ENCODE peak calls at places on chromosomes 12 and 14, in nine cellular contexts. One of them, this sample, is unnamed. For H3K27me3, the result is how much of the 10 kb centered on the place peaks cover.

GRCh38 chr12:105330938-105331804 is 680 bp downstream of the C12orf75 start:
- DNase-seq in testis: peak
- DNase-seq in keratinocyte: no peak
- DNase-seq in CD4-positive, CD25-positive, alpha-beta regulatory T cell: peak
- DNase-seq in GM23338: peak
- DNase-seq in MM.1S: peak
- DNase-seq in CD8-positive, alpha-beta memory T cell: no peak
- DNase-seq in tibial artery: no peak
- DNase-seq in trophoblast cell: no peak
- DNase-seq in this sample: no peak

GRCh38 chr14:103537175-103537990 is 8.4 kb downstream of the TRMT61A start:
- DNase-seq in testis: no peak
- DNase-seq in keratinocyte: no peak
- DNase-seq in CD4-positive, CD25-positive, alpha-beta regulatory T cell: no peak
- DNase-seq in GM23338: no peak
- DNase-seq in MM.1S: no peak
- DNase-seq in CD8-positive, alpha-beta memory T cell: no peak
- DNase-seq in tibial artery: no peak
- DNase-seq in trophoblast cell: no peak
- DNase-seq in this sample: no peak

GRCh38 chr12:2783936-2784600 is 10.7 kb upstream of the FKBP4 start:
- DNase-seq in testis: peak
- DNase-seq in keratinocyte: no peak
- DNase-seq in CD4-positive, CD25-positive, alpha-beta regulatory T cell: peak
- DNase-seq in GM23338: peak
- DNase-seq in MM.1S: peak
- DNase-seq in CD8-positive, alpha-beta memory T cell: peak
- DNase-seq in tibial artery: no peak
- DNase-seq in trophoblast cell: peak
- DNase-seq in this sample: no peak

GRCh38 chr14:61472025-61472672 is 150.8 kb downstream of the PRKCH start:
- DNase-seq in testis: no peak
- DNase-seq in keratinocyte: no peak
- DNase-seq in CD4-positive, CD25-positive, alpha-beta regulatory T cell: peak
- DNase-seq in GM23338: no peak
- DNase-seq in MM.1S: no peak
- DNase-seq in CD8-positive, alpha-beta memory T cell: peak
- DNase-seq in tibial artery: no peak
- DNase-seq in trophoblast cell: peak
- DNase-seq in this sample: no peak

GRCh38 chr14:101562659-101563351 is 1.5 kb downstream of the DIO3 start:
- DNase-seq in testis: no peak
- DNase-seq in keratinocyte: no peak
- DNase-seq in CD4-positive, CD25-positive, alpha-beta regulatory T cell: no peak
- DNase-seq in GM23338: peak
- DNase-seq in MM.1S: no peak
- DNase-seq in CD8-positive, alpha-beta memory T cell: no peak
- DNase-seq in tibial artery: no peak
- DNase-seq in trophoblast cell: no peak
- DNase-seq in this sample: no peak

GRCh38 chr14:63343878-63344277 is 25.1 kb upstream of the GPHB5 start:
- DNase-seq in testis: no peak
- DNase-seq in keratinocyte: no peak
- DNase-seq in CD4-positive, CD25-positive, alpha-beta regulatory T cell: no peak
- DNase-seq in GM23338: no peak
- DNase-seq in MM.1S: no peak
- DNase-seq in CD8-positive, alpha-beta memory T cell: no peak
- DNase-seq in tibial artery: no peak
- DNase-seq in trophoblast cell: no peak
- DNase-seq in this sample: no peak

GRCh38 chr12:30930238-30931010 is 3.9 kb downstream of the TSPAN11 start:
- DNase-seq in testis: no peak
- DNase-seq in keratinocyte: no peak
- DNase-seq in CD4-positive, CD25-positive, alpha-beta regulatory T cell: no peak
- DNase-seq in GM23338: no peak
- DNase-seq in MM.1S: no peak
- DNase-seq in CD8-positive, alpha-beta memory T cell: no peak
- DNase-seq in tibial artery: no peak
- DNase-seq in trophoblast cell: no peak
- DNase-seq in this sample: peak

GRCh38 chr12:52175411-52176350 is 16.1 kb downstream of the KRT80 start:
- DNase-seq in testis: no peak
- DNase-seq in keratinocyte: no peak
- DNase-seq in CD4-positive, CD25-positive, alpha-beta regulatory T cell: no peak
- DNase-seq in GM23338: no peak
- DNase-seq in MM.1S: no peak
- DNase-seq in CD8-positive, alpha-beta memory T cell: no peak
- DNase-seq in tibial artery: no peak
- DNase-seq in trophoblast cell: peak
- DNase-seq in this sample: no peak

GRCh38 chr14:88163731-88164255 is 158.9 kb downstream of the GPR65 start:
- DNase-seq in testis: no peak
- DNase-seq in keratinocyte: no peak
- DNase-seq in CD4-positive, CD25-positive, alpha-beta regulatory T cell: peak
- DNase-seq in GM23338: no peak
- DNase-seq in MM.1S: no peak
- DNase-seq in CD8-positive, alpha-beta memory T cell: no peak
- DNase-seq in tibial artery: no peak
- DNase-seq in trophoblast cell: no peak
- DNase-seq in this sample: no peak

GRCh38 chr12:49762468-49762847 is 21.1 kb downstream of the TMBIM6 start:
- DNase-seq in testis: no peak
- DNase-seq in keratinocyte: no peak
- DNase-seq in CD4-positive, CD25-positive, alpha-beta regulatory T cell: peak
- DNase-seq in GM23338: peak
- DNase-seq in MM.1S: peak
- DNase-seq in CD8-positive, alpha-beta memory T cell: no peak
- DNase-seq in tibial artery: no peak
- DNase-seq in trophoblast cell: no peak
- DNase-seq in this sample: no peak

GRCh38 chr12:131893605-131894312 is 663 bp upstream of the ULK1 start:
- DNase-seq in testis: no peak
- DNase-seq in keratinocyte: no peak
- DNase-seq in CD4-positive, CD25-positive, alpha-beta regulatory T cell: no peak
- DNase-seq in GM23338: no peak
- DNase-seq in MM.1S: no peak
- DNase-seq in CD8-positive, alpha-beta memory T cell: no peak
- DNase-seq in tibial artery: no peak
- DNase-seq in trophoblast cell: no peak
- DNase-seq in this sample: no peak

GRCh38 chr12:71460850-71461609 is 21.4 kb downstream of the LGR5 start:
- DNase-seq in testis: no peak
- DNase-seq in keratinocyte: no peak
- DNase-seq in CD4-positive, CD25-positive, alpha-beta regulatory T cell: no peak
- DNase-seq in GM23338: no peak
- DNase-seq in MM.1S: no peak
- DNase-seq in CD8-positive, alpha-beta memory T cell: no peak
- DNase-seq in tibial artery: no peak
- DNase-seq in trophoblast cell: no peak
- DNase-seq in this sample: no peak

GRCh38 chr12:124278389-124279101 is 16.3 kb upstream of the RFLNA start:
- DNase-seq in testis: no peak
- DNase-seq in keratinocyte: no peak
- DNase-seq in CD4-positive, CD25-positive, alpha-beta regulatory T cell: no peak
- DNase-seq in GM23338: no peak
- DNase-seq in MM.1S: no peak
- DNase-seq in CD8-positive, alpha-beta memory T cell: no peak
- DNase-seq in tibial artery: no peak
- DNase-seq in trophoblast cell: no peak
- DNase-seq in this sample: no peak
- H3K27ac ChIP-seq in testis: no peak
- H3K27ac ChIP-seq in keratinocyte: no peak
- H3K27ac ChIP-seq in CD4-positive, CD25-positive, alpha-beta regulatory T cell: no peak
- H3K27ac ChIP-seq in GM23338: no peak
- H3K27ac ChIP-seq in MM.1S: no peak
- H3K27ac ChIP-seq in CD8-positive, alpha-beta memory T cell: no peak
- H3K27ac ChIP-seq in tibial artery: no peak
- H3K27ac ChIP-seq in trophoblast cell: no peak
- H3K27ac ChIP-seq in this sample: no peak

DNA sequence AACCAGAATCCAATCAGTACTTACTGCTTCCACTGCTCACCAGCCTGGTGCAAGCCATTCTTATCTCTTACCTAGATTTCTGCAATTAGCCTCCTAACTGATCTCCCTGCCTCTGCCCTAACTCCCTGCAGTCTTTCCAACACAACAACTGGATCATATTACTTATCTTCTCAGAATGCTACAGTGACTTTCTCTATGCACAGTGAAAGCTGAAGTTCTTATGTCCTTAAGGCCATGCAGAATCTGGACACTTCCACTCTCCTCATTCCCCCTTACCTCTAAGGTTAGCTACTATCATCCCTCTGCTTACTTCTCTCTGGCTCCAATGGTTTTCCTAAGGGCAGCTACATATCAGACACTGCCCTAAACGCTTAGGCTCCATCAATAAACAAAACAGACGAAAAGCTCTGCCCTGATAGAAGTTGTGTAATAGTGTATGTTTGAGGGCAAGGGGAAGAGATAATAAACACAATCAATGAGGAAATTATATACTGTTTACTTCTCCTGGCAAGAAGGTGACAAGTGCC is 4.0 kb downstream of the KTN1 start:
- DNase-seq in testis: no peak
- DNase-seq in keratinocyte: no peak
- DNase-seq in CD4-positive, CD25-positive, alpha-beta regulatory T cell: no peak
- DNase-seq in GM23338: no peak
- DNase-seq in MM.1S: no peak
- DNase-seq in CD8-positive, alpha-beta memory T cell: no peak
- DNase-seq in tibial artery: no peak
- DNase-seq in trophoblast cell: no peak
- DNase-seq in this sample: no peak
- H3K27me3 ChIP-seq in testis: under half
- H3K27me3 ChIP-seq in keratinocyte: under half
- H3K27me3 ChIP-seq in CD4-positive, CD25-positive, alpha-beta regulatory T cell: under half
- H3K27me3 ChIP-seq in GM23338: under half
- H3K27me3 ChIP-seq in MM.1S: under half
- H3K27me3 ChIP-seq in CD8-positive, alpha-beta memory T cell: under half
- H3K27me3 ChIP-seq in tibial artery: under half
- H3K27me3 ChIP-seq in trophoblast cell: under half
- H3K27me3 ChIP-seq in this sample: under half

DNA sequence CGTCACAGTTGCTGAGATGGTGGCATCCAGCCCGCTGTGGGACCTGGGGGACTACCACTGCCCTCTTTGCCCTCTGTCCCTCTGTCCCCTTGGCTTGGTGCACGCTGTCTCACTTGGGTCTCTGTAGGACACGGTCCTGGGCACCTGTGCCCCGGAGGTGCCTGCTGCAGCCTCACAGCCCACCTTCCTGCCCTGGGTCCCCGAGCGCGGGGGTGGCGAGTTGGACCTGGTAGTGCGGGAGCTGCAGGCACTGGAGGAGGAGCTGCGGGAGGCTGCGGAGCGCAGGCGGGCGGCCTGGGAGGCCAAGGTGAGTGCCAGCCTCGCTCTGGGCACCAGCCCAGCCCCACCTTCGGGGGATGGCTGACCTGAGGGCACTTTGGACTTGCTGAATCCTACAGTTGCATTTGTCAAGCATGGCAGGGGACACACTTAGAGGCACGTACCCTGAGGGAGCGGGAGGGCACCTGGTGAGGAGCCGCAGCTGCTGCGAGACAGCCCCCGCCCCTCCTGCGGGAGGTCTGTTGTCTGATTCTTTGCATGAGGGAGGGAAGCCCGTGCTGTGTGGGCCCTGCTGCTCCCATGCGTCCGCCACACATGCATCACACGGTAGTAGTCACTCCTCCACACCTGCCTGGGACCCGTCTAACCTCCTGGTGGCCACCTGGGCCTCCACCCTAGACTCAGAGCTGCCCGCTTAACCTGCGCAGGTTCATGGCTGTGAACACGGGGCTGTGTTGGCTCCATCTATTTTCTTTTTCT is 6.8 kb downstream of the TEDC1 start:
- DNase-seq in testis: no peak
- DNase-seq in keratinocyte: no peak
- DNase-seq in CD4-positive, CD25-positive, alpha-beta regulatory T cell: no peak
- DNase-seq in GM23338: no peak
- DNase-seq in MM.1S: no peak
- DNase-seq in CD8-positive, alpha-beta memory T cell: peak
- DNase-seq in tibial artery: peak
- DNase-seq in trophoblast cell: peak
- DNase-seq in this sample: no peak
- H3K27ac ChIP-seq in testis: no peak
- H3K27ac ChIP-seq in keratinocyte: no peak
- H3K27ac ChIP-seq in CD4-positive, CD25-positive, alpha-beta regulatory T cell: no peak
- H3K27ac ChIP-seq in GM23338: no peak
- H3K27ac ChIP-seq in MM.1S: no peak
- H3K27ac ChIP-seq in CD8-positive, alpha-beta memory T cell: no peak
- H3K27ac ChIP-seq in tibial artery: no peak
- H3K27ac ChIP-seq in trophoblast cell: no peak
- H3K27ac ChIP-seq in this sample: no peak

GRCh38 chr12:47965581-47965980 is 2.2 kb downstream of the TMEM106C start:
- DNase-seq in testis: no peak
- DNase-seq in keratinocyte: no peak
- DNase-seq in CD4-positive, CD25-positive, alpha-beta regulatory T cell: no peak
- DNase-seq in GM23338: no peak
- DNase-seq in MM.1S: no peak
- DNase-seq in CD8-positive, alpha-beta memory T cell: no peak
- DNase-seq in tibial artery: no peak
- DNase-seq in trophoblast cell: no peak
- DNase-seq in this sample: no peak

GRCh38 chr12:47967461-47968430 is 4.3 kb downstream of the TMEM106C start:
- DNase-seq in testis: no peak
- DNase-seq in keratinocyte: no peak
- DNase-seq in CD4-positive, CD25-positive, alpha-beta regulatory T cell: no peak
- DNase-seq in GM23338: no peak
- DNase-seq in MM.1S: no peak
- DNase-seq in CD8-positive, alpha-beta memory T cell: no peak
- DNase-seq in tibial artery: no peak
- DNase-seq in trophoblast cell: no peak
- DNase-seq in this sample: no peak

GRCh38 chr12:47962198-47962597 is 1.2 kb upstream of the TMEM106C start:
- DNase-seq in testis: no peak
- DNase-seq in keratinocyte: no peak
- DNase-seq in CD4-positive, CD25-positive, alpha-beta regulatory T cell: no peak
- DNase-seq in GM23338: no peak
- DNase-seq in MM.1S: no peak
- DNase-seq in CD8-positive, alpha-beta memory T cell: no peak
- DNase-seq in tibial artery: no peak
- DNase-seq in trophoblast cell: no peak
- DNase-seq in this sample: no peak

GRCh38 chr12:47963340-47964040 is at the start of gene TMEM106C:
- DNase-seq in testis: peak
- DNase-seq in keratinocyte: no peak
- DNase-seq in CD4-positive, CD25-positive, alpha-beta regulatory T cell: peak
- DNase-seq in GM23338: peak
- DNase-seq in MM.1S: peak
- DNase-seq in CD8-positive, alpha-beta memory T cell: peak
- DNase-seq in tibial artery: peak
- DNase-seq in trophoblast cell: peak
- DNase-seq in this sample: peak

DNA sequence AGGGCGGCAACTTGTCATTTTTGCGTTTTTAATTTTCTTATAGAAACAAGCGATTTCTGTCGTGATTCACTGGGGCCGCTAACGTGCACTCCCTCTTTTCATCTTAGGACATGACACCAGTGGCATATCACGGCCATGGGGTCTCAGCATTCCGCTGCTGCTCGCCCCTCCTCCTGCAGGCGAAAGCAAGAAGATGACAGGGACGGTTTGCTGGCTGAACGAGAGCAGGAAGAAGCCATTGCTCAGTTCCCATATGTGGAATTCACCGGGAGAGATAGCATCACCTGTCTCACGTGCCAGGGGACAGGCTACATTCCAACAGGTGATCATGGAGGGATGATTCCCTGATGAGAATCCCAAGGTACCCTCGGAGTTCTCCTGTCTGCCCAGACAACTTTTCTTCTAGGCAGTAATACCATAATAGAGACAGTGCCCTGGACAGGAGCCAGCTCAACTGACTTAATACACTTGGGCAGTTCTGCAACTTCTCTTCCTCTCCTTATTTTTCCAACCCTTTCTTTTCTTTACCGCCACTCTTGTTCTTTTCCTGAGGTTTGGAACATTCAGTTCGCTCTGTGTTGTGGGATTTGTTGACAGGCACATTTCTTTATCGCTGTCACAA is 817 bp downstream of the TMEM106C start:
- DNase-seq in testis: peak
- DNase-seq in keratinocyte: no peak
- DNase-seq in CD4-positive, CD25-positive, alpha-beta regulatory T cell: peak
- DNase-seq in GM23338: peak
- DNase-seq in MM.1S: peak
- DNase-seq in CD8-positive, alpha-beta memory T cell: no peak
- DNase-seq in tibial artery: no peak
- DNase-seq in trophoblast cell: peak
- DNase-seq in this sample: peak
- H3K27me3 ChIP-seq in testis: under half
- H3K27me3 ChIP-seq in keratinocyte: under half
- H3K27me3 ChIP-seq in CD4-positive, CD25-positive, alpha-beta regulatory T cell: under half
- H3K27me3 ChIP-seq in GM23338: under half
- H3K27me3 ChIP-seq in MM.1S: under half
- H3K27me3 ChIP-seq in CD8-positive, alpha-beta memory T cell: under half
- H3K27me3 ChIP-seq in tibial artery: under half
- H3K27me3 ChIP-seq in trophoblast cell: under half
- H3K27me3 ChIP-seq in this sample: under half

This sample was measured in right atrium auricular region.